ENCODE peak calls at places on chromosomes 7 and 10, in ten cellular contexts. G is A549, U is breast epithelium, T is testis, M is HCT116, Z is adrenal gland, Q is ovary, L is spleen, V is esophagus squamous epithelium, R is stomach. E is an unnamed sample. For H3K4me1, the result is how much of the 10 kb centered on the place peaks cover.

GRCh38 chr7:27102578-27103442 is at the start of gene HOXA2:
- DNase-seq in Q (no peak), L (no peak), U (no peak), R (no peak), V (no peak), Z (peak), M (no peak), G (no peak), T (no peak), E (no peak)

GRCh38 chr10:103657061-103657591 is 163.6 kb downstream of the NEURL1 start:
- DNase-seq in V (no peak), R (no peak), T (no peak), U (no peak), Q (no peak), L (no peak), Z (no peak), M (no peak), G (no peak), E (no peak)

GRCh38 chr10:24958701-24959392 is 6.4 kb upstream of the PRTFDC1 start:
- DNase-seq in L (no peak), V (no peak), T (peak), U (no peak), R (no peak), Q (no peak), M (no peak), Z (no peak), G (no peak), E (no peak)

GRCh38 chr7:71559214-71559613 is 427.3 kb downstream of the GALNT17 start:
- DNase-seq in M (no peak), L (no peak), V (no peak), G (no peak), R (no peak), Z (no peak), T (no peak), Q (no peak), U (no peak), E (no peak)

GRCh38 chr7:157501576-157501975 is 164.8 kb downstream of the DNAJB6 start:
- DNase-seq in M (no peak), T (peak), L (no peak), R (peak), G (no peak), Z (no peak), Q (no peak), U (no peak), V (no peak), E (no peak)

GRCh38 chr7:97004931-97005763 is at the start of gene DLX6:
- DNase-seq in V (no peak), G (peak), Z (peak), R (no peak), T (peak), M (no peak), L (no peak), U (no peak), Q (peak), E (no peak)

GRCh38 chr7:92461027-92462003 is 14.0 kb downstream of the GATAD1 start:
- DNase-seq in M (peak), U (no peak), Q (no peak), G (peak), V (no peak), L (no peak), R (no peak), T (peak), Z (peak), E (peak)

GRCh38 chr10:21508987-21509334 is 16.5 kb downstream of the SKIDA1 start:
- DNase-seq in T (no peak), M (no peak), L (no peak), V (no peak), Z (no peak), Q (no peak), R (no peak), U (no peak), G (no peak), E (no peak)

GRCh38 chr10:110142965-110143364 is 64.4 kb upstream of the MXI1 start:
- DNase-seq in Z (no peak), R (no peak), U (no peak), Q (no peak), V (no peak), T (no peak), G (no peak), L (no peak), M (no peak), E (no peak)

DNA sequence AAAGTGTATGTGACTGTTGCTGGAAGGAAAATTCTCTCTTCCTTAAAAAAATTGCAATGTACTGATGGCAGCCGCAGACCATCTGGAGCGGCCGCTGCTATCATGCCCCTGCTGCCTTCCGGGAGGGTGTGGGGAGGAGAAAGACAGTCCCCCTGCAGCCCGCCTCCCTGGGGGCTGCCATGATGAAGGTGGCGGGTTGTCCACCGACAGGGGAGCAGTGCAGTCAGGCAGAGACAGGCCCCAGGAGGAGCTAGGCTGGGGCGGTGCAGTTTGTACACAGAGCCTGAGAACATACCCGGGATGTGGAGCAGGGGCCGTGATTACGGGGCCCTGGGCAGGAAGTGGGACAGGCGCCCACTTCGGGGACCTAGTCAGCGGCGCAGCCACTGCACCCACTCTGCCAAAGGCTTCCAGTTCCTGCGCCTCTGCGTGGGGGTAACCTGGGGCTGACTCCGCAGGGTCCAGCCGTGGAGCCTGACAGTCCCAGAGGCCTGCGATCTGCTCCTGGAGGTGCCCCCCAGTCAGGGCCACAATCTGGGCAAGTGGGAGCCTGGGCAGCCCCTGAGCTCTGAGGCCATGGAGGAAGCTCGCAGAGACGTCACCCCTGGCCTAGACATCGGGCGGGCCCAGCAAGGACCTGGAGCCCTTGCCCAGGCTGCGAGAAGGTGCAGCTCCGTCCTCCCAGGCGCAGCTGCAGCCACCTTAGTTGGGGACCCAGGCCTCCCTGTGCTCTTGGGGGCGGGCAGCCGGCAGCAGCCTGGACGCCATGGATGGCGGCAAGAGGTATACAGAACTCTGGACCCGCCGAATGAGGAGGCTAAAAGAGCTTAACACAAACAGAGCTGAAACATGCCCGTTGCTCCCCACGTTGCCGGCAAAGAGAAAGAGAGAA is 1356.8 kb downstream of the XPNPEP1 start:
- DNase-seq in R (no peak), T (no peak), Z (no peak), L (no peak), M (no peak), U (no peak), Q (no peak), G (no peak), V (no peak), E (no peak)
- H3K4me1 ChIP-seq in R (under half), T (under half), Z (under half), L (under half), M (under half), U (under half), Q (under half), G (under half), V (under half), E (under half)

GRCh38 chr10:51699145-51699474 is 285 bp downstream of the CSTF2T start:
- DNase-seq in M (no peak), L (peak), U (no peak), T (no peak), Z (peak), R (no peak), G (no peak), V (no peak), Q (no peak), E (no peak)

GRCh38 chr10:51696251-51696650 is 3.1 kb downstream of the CSTF2T start:
- DNase-seq in Q (no peak), L (no peak), U (no peak), G (no peak), T (no peak), Z (no peak), M (no peak), R (no peak), V (no peak), E (no peak)

GRCh38 chr10:51698473-51699063 is 827 bp downstream of the CSTF2T start:
- DNase-seq in R (no peak), T (no peak), M (no peak), V (no peak), L (peak), Z (no peak), U (no peak), Q (peak), G (no peak), E (no peak)

GRCh38 chr10:51700228-51700835 is 937 bp upstream of the CSTF2T start:
- DNase-seq in V (no peak), R (peak), G (no peak), M (no peak), T (peak), L (no peak), Z (peak), Q (peak), U (no peak), E (peak)

GRCh38 chr10:51699475-51700227 is at the start of gene CSTF2T:
- DNase-seq in L (peak), T (peak), Q (peak), Z (peak), V (peak), R (peak), M (peak), U (peak), G (peak), E (peak)
- TF ChIP-seq POLR2A in L (peak), T (no peak), Q (peak), Z (peak), V (peak), R (no peak), M (peak), U (peak), G (peak), E (peak)

GRCh38 chr7:128912281-128912680 is 1.8 kb upstream of the KCP start:
- DNase-seq in U (no peak), G (no peak), M (no peak), T (no peak), Q (no peak), V (no peak), Z (no peak), R (no peak), L (peak), E (no peak)
- H3K27ac ChIP-seq in U (no peak), G (no peak), M (no peak), T (no peak), Q (no peak), V (no peak), Z (no peak), R (no peak), L (no peak), E (no peak)

GRCh38 chr7:77458786-77459185 is 42.6 kb upstream of the GSAP start:
- DNase-seq in M (no peak), U (no peak), Q (no peak), R (no peak), T (no peak), L (no peak), V (no peak), G (no peak), Z (no peak), E (no peak)
- H3K4me1 ChIP-seq in M (under half), U (under half), Q (under half), R (under half), T (under half), L (under half), V (under half), G (half or more), Z (under half), E (under half)

GRCh38 chr7:104926905-104927454 is 87.0 kb upstream of the KMT2E start:
- DNase-seq in L (no peak), Z (no peak), G (no peak), M (no peak), T (no peak), Q (no peak), U (no peak), R (peak), V (no peak), E (peak)

GRCh38 chr7:104926189-104926904 is 87.7 kb upstream of the KMT2E start:
- DNase-seq in T (no peak), Q (no peak), U (no peak), Z (no peak), V (no peak), M (no peak), G (no peak), L (no peak), R (no peak), E (no peak)

GRCh38 chr7:104921596-104921995 is 92.4 kb upstream of the KMT2E start:
- DNase-seq in T (no peak), R (no peak), Q (no peak), Z (no peak), M (no peak), G (no peak), U (no peak), V (no peak), L (no peak), E (no peak)

GRCh38 chr7:104922187-104923009 is 91.6 kb upstream of the KMT2E start:
- DNase-seq in V (no peak), L (no peak), M (no peak), Q (no peak), G (no peak), U (no peak), T (no peak), R (no peak), Z (no peak), E (no peak)

GRCh38 chr7:104923010-104923421 is 91.0 kb upstream of the KMT2E start:
- DNase-seq in R (peak), U (no peak), G (peak), M (peak), V (peak), L (peak), Z (peak), T (peak), Q (peak), E (peak)
- TF ChIP-seq POLR2A in R (no peak), U (no peak), G (no peak), M (no peak), V (no peak), L (no peak), Z (no peak), T (no peak), Q (no peak), E (no peak)

DNA sequence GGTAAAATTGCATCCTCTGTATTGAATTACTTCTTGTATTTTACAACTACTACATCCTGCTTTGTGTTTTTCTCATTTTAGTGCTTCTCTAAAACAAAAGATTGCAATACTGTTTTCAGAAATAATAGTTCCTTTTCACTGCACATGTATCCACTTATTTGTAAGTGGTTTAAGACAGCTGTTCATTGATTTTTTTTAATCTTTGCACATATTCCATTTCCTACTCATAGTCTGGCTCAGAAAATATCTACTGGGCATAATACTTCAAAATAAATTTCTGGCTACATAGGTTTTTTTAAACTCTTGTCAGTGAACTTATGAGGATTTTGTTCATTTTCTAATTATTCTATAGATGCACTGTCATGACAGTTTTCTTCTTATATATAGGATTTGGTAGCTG is 54.8 kb downstream of the SND1 start:
- DNase-seq in R (no peak), G (no peak), T (no peak), L (no peak), U (no peak), V (no peak), Z (no peak), Q (no peak), M (no peak), E (no peak)
- H3K27ac ChIP-seq in R (no peak), G (no peak), T (no peak), L (no peak), U (no peak), V (no peak), Z (no peak), Q (no peak), M (no peak), E (no peak)

GRCh38 chr7:47934831-47935230 is 13.4 kb downstream of the PKD1L1 start:
- DNase-seq in V (no peak), M (no peak), Q (no peak), R (no peak), T (no peak), U (no peak), Z (no peak), L (no peak), G (no peak), E (no peak)
- H3K4me1 ChIP-seq in V (under half), M (under half), Q (under half), R (under half), T (under half), U (under half), Z (under half), L (under half), G (under half), E (under half)

E was measured in body of pancreas.